ENCODE peak calls at places on chromosomes 1 and 21, in nine cellular contexts. One of them, this sample, is unnamed. For H3K4me1 and H3K27me3, the result is how much of the 10 kb centered on the place peaks cover.

GRCh38 chr21:34808569-34809204 is 139.9 kb downstream of the CLIC6 start:
- DNase-seq in pancreas: no peak
- DNase-seq in body of pancreas: no peak
- DNase-seq in left lung: no peak
- DNase-seq in HCT116: no peak
- DNase-seq in heart left ventricle: no peak
- DNase-seq in fibroblast of lung: peak
- DNase-seq in left ventricle myocardium inferior: no peak
- DNase-seq in mammary epithelial cell: peak
- DNase-seq in this sample: no peak

GRCh38 chr1:183568176-183569041 is 21.9 kb downstream of the NCF2 start:
- DNase-seq in pancreas: no peak
- DNase-seq in body of pancreas: no peak
- DNase-seq in left lung: peak
- DNase-seq in HCT116: no peak
- DNase-seq in heart left ventricle: peak
- DNase-seq in fibroblast of lung: no peak
- DNase-seq in left ventricle myocardium inferior: no peak
- DNase-seq in mammary epithelial cell: no peak
- DNase-seq in this sample: peak

GRCh38 chr1:44707959-44708831 is 22.8 kb downstream of the RNU5D-1 start:
- DNase-seq in pancreas: no peak
- DNase-seq in body of pancreas: peak
- DNase-seq in left lung: no peak
- DNase-seq in HCT116: peak
- DNase-seq in heart left ventricle: no peak
- DNase-seq in fibroblast of lung: peak
- DNase-seq in left ventricle myocardium inferior: no peak
- DNase-seq in mammary epithelial cell: peak
- DNase-seq in this sample: no peak

GRCh38 chr1:157948547-157949152 is 44.8 kb upstream of the KIRREL1 start:
- DNase-seq in pancreas: no peak
- DNase-seq in body of pancreas: no peak
- DNase-seq in left lung: no peak
- DNase-seq in HCT116: peak
- DNase-seq in heart left ventricle: peak
- DNase-seq in fibroblast of lung: peak
- DNase-seq in left ventricle myocardium inferior: peak
- DNase-seq in mammary epithelial cell: peak
- DNase-seq in this sample: no peak

GRCh38 chr1:112450773-112451172 is 54.8 kb downstream of the CTTNBP2NL start:
- DNase-seq in pancreas: no peak
- DNase-seq in body of pancreas: no peak
- DNase-seq in left lung: no peak
- DNase-seq in HCT116: no peak
- DNase-seq in heart left ventricle: no peak
- DNase-seq in fibroblast of lung: no peak
- DNase-seq in left ventricle myocardium inferior: no peak
- DNase-seq in mammary epithelial cell: no peak
- DNase-seq in this sample: no peak

GRCh38 chr1:175742790-175743459 is 470 bp downstream of the TNR start:
- DNase-seq in pancreas: no peak
- DNase-seq in body of pancreas: no peak
- DNase-seq in left lung: no peak
- DNase-seq in HCT116: no peak
- DNase-seq in heart left ventricle: no peak
- DNase-seq in fibroblast of lung: peak
- DNase-seq in left ventricle myocardium inferior: no peak
- DNase-seq in mammary epithelial cell: peak
- DNase-seq in this sample: no peak

GRCh38 chr1:15730936-15731335 is 5.1 kb upstream of the SLC25A34 start:
- DNase-seq in pancreas: no peak
- DNase-seq in body of pancreas: no peak
- DNase-seq in left lung: no peak
- DNase-seq in HCT116: no peak
- DNase-seq in heart left ventricle: no peak
- DNase-seq in fibroblast of lung: no peak
- DNase-seq in left ventricle myocardium inferior: no peak
- DNase-seq in mammary epithelial cell: no peak
- DNase-seq in this sample: no peak

GRCh38 chr1:151158751-151159251 is 2.4 kb downstream of the TNFAIP8L2 start:
- DNase-seq in pancreas: no peak
- DNase-seq in body of pancreas: no peak
- DNase-seq in left lung: peak
- DNase-seq in HCT116: no peak
- DNase-seq in heart left ventricle: no peak
- DNase-seq in fibroblast of lung: no peak
- DNase-seq in left ventricle myocardium inferior: no peak
- DNase-seq in mammary epithelial cell: no peak
- DNase-seq in this sample: no peak

DNA sequence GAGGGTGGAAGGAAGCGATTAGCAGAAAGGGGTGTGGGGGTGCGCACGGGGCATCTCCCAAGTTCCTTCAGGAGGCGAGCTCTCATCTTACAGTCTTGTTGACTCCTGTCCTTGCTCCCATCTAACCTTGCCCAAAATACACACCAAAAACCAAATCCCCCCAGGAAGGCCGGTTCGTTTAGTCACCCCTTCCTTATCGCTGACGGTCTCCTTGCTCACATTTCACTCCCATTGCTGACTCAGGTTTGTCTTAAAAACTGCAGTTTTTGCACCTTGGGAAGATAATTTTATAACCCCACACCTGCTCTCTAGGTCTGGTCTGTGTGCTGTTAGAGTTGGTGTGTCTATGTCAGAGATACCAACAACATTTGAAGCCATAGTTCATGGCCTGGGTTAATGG is 68.1 kb upstream of the F3 start:
- DNase-seq in pancreas: no peak
- DNase-seq in body of pancreas: no peak
- DNase-seq in left lung: no peak
- DNase-seq in HCT116: no peak
- DNase-seq in heart left ventricle: no peak
- DNase-seq in fibroblast of lung: no peak
- DNase-seq in left ventricle myocardium inferior: no peak
- DNase-seq in mammary epithelial cell: no peak
- DNase-seq in this sample: no peak
- H3K4me1 ChIP-seq in pancreas: under half
- H3K4me1 ChIP-seq in body of pancreas: half or more
- H3K4me1 ChIP-seq in left lung: under half
- H3K4me1 ChIP-seq in HCT116: half or more
- H3K4me1 ChIP-seq in heart left ventricle: under half
- H3K4me1 ChIP-seq in fibroblast of lung: under half
- H3K4me1 ChIP-seq in left ventricle myocardium inferior: under half
- H3K4me1 ChIP-seq in mammary epithelial cell: under half
- H3K4me1 ChIP-seq in this sample: under half

DNA sequence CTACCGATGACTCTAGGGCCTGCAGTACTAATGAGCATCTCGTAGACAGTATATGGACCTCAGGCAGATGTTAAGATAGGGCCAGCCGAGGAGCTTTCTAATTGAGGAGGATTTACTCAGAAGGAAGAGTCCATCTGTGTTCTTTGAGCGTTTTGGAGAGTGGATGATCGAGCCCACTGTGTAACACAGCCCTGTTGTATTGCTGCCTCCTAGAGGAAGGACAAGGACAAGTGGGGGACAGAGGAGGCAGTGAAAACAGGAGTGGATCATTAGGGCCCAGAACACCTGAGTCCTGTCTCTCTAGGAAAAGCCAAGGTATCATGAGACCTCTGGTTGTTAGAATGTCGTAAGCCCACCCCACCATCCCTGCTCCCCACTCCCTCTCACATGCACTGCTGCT is 62.9 kb downstream of the TBX19 start:
- DNase-seq in pancreas: no peak
- DNase-seq in body of pancreas: no peak
- DNase-seq in left lung: no peak
- DNase-seq in HCT116: no peak
- DNase-seq in heart left ventricle: no peak
- DNase-seq in fibroblast of lung: no peak
- DNase-seq in left ventricle myocardium inferior: no peak
- DNase-seq in mammary epithelial cell: no peak
- DNase-seq in this sample: no peak
- H3K27ac ChIP-seq in pancreas: no peak
- H3K27ac ChIP-seq in body of pancreas: no peak
- H3K27ac ChIP-seq in left lung: no peak
- H3K27ac ChIP-seq in HCT116: peak
- H3K27ac ChIP-seq in heart left ventricle: no peak
- H3K27ac ChIP-seq in fibroblast of lung: no peak
- H3K27ac ChIP-seq in left ventricle myocardium inferior: no peak
- H3K27ac ChIP-seq in mammary epithelial cell: no peak
- H3K27ac ChIP-seq in this sample: no peak

DNA sequence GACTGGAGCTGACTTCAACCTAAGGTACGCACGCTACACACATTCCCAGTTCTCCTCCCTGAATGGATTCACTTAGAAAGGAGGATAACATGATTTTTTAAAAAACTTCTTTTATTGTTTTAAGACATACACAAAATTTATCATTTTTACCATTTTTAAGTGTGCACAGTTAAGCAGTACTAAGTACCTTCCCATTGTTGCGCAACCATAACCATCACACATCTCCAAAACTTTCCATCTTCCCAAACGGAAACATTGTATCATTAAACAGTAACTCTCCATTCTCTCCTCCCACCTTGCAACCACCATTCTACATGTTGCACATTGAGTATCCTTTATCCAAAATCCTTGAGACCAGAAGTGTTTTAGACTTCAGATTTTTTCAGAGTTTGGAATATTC is 36.2 kb upstream of the SEC16B start:
- DNase-seq in pancreas: no peak
- DNase-seq in body of pancreas: no peak
- DNase-seq in left lung: no peak
- DNase-seq in HCT116: no peak
- DNase-seq in heart left ventricle: no peak
- DNase-seq in fibroblast of lung: no peak
- DNase-seq in left ventricle myocardium inferior: no peak
- DNase-seq in mammary epithelial cell: no peak
- DNase-seq in this sample: no peak
- H3K27me3 ChIP-seq in pancreas: under half
- H3K27me3 ChIP-seq in body of pancreas: under half
- H3K27me3 ChIP-seq in left lung: under half
- H3K27me3 ChIP-seq in HCT116: under half
- H3K27me3 ChIP-seq in heart left ventricle: under half
- H3K27me3 ChIP-seq in fibroblast of lung: under half
- H3K27me3 ChIP-seq in left ventricle myocardium inferior: under half
- H3K27me3 ChIP-seq in mammary epithelial cell: under half
- H3K27me3 ChIP-seq in this sample: under half

GRCh38 chr1:59549067-59549837 is 252.4 kb downstream of the FGGY start:
- DNase-seq in pancreas: no peak
- DNase-seq in body of pancreas: no peak
- DNase-seq in left lung: no peak
- DNase-seq in HCT116: no peak
- DNase-seq in heart left ventricle: no peak
- DNase-seq in fibroblast of lung: no peak
- DNase-seq in left ventricle myocardium inferior: no peak
- DNase-seq in mammary epithelial cell: no peak
- DNase-seq in this sample: no peak
- H3K4me1 ChIP-seq in pancreas: under half
- H3K4me1 ChIP-seq in body of pancreas: half or more
- H3K4me1 ChIP-seq in left lung: under half
- H3K4me1 ChIP-seq in HCT116: under half
- H3K4me1 ChIP-seq in heart left ventricle: under half
- H3K4me1 ChIP-seq in fibroblast of lung: under half
- H3K4me1 ChIP-seq in left ventricle myocardium inferior: under half
- H3K4me1 ChIP-seq in mammary epithelial cell: under half
- H3K4me1 ChIP-seq in this sample: under half

GRCh38 chr1:170071378-170071777 is 3.1 kb downstream of the KIFAP3 start:
- DNase-seq in pancreas: no peak
- DNase-seq in body of pancreas: no peak
- DNase-seq in left lung: no peak
- DNase-seq in HCT116: no peak
- DNase-seq in heart left ventricle: no peak
- DNase-seq in fibroblast of lung: no peak
- DNase-seq in left ventricle myocardium inferior: no peak
- DNase-seq in mammary epithelial cell: no peak
- DNase-seq in this sample: no peak
- H3K27ac ChIP-seq in pancreas: no peak
- H3K27ac ChIP-seq in body of pancreas: no peak
- H3K27ac ChIP-seq in left lung: no peak
- H3K27ac ChIP-seq in HCT116: no peak
- H3K27ac ChIP-seq in heart left ventricle: no peak
- H3K27ac ChIP-seq in fibroblast of lung: no peak
- H3K27ac ChIP-seq in left ventricle myocardium inferior: no peak
- H3K27ac ChIP-seq in mammary epithelial cell: no peak
- H3K27ac ChIP-seq in this sample: no peak

GRCh38 chr21:39107739-39108138 is 75.5 kb downstream of the PSMG1 start:
- DNase-seq in pancreas: no peak
- DNase-seq in body of pancreas: no peak
- DNase-seq in left lung: no peak
- DNase-seq in HCT116: no peak
- DNase-seq in heart left ventricle: no peak
- DNase-seq in fibroblast of lung: no peak
- DNase-seq in left ventricle myocardium inferior: no peak
- DNase-seq in mammary epithelial cell: no peak
- DNase-seq in this sample: no peak

GRCh38 chr21:39105341-39105765 is 77.9 kb downstream of the PSMG1 start:
- DNase-seq in pancreas: no peak
- DNase-seq in body of pancreas: no peak
- DNase-seq in left lung: no peak
- DNase-seq in HCT116: no peak
- DNase-seq in heart left ventricle: no peak
- DNase-seq in fibroblast of lung: peak
- DNase-seq in left ventricle myocardium inferior: no peak
- DNase-seq in mammary epithelial cell: no peak
- DNase-seq in this sample: no peak

GRCh38 chr21:39108291-39109162 is 74.7 kb downstream of the PSMG1 start:
- DNase-seq in pancreas: no peak
- DNase-seq in body of pancreas: no peak
- DNase-seq in left lung: no peak
- DNase-seq in HCT116: no peak
- DNase-seq in heart left ventricle: no peak
- DNase-seq in fibroblast of lung: no peak
- DNase-seq in left ventricle myocardium inferior: no peak
- DNase-seq in mammary epithelial cell: no peak
- DNase-seq in this sample: no peak

GRCh38 chr21:39105836-39106235 is 77.4 kb downstream of the PSMG1 start:
- DNase-seq in pancreas: no peak
- DNase-seq in body of pancreas: no peak
- DNase-seq in left lung: no peak
- DNase-seq in HCT116: no peak
- DNase-seq in heart left ventricle: no peak
- DNase-seq in fibroblast of lung: no peak
- DNase-seq in left ventricle myocardium inferior: no peak
- DNase-seq in mammary epithelial cell: no peak
- DNase-seq in this sample: no peak

DNA sequence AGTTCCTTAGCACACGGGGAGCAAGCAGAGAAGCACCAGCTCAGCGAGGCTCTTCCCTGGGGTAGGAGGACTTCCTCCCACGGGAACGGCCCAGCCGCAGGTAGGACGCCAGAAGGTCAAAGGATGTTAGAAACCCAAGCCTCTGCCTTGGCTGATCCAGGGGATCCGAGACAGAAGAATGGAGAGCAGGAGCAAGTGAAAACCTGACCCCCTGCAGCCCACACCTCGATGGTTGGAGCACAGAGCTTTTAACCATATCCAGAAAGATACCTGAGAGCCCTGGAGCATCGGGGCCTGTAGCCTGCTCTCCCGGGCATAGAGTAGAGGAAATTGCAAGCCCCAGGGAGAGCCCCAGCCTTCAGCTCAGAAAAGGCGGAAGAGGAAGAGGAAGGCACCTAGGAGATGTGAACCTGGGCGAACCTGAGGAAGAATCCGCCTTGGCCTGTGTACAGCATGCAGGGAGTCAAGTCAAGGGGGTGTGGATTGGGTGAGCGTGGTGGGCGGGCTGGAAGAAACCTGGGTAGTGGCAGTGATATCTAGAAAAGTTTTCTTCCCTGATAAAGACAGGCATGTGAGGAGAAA is 76.3 kb downstream of the PSMG1 start:
- DNase-seq in pancreas: no peak
- DNase-seq in body of pancreas: no peak
- DNase-seq in left lung: no peak
- DNase-seq in HCT116: no peak
- DNase-seq in heart left ventricle: no peak
- DNase-seq in fibroblast of lung: no peak
- DNase-seq in left ventricle myocardium inferior: no peak
- DNase-seq in mammary epithelial cell: no peak
- DNase-seq in this sample: no peak
- H3K27me3 ChIP-seq in pancreas: under half
- H3K27me3 ChIP-seq in body of pancreas: under half
- H3K27me3 ChIP-seq in left lung: under half
- H3K27me3 ChIP-seq in HCT116: under half
- H3K27me3 ChIP-seq in heart left ventricle: under half
- H3K27me3 ChIP-seq in fibroblast of lung: under half
- H3K27me3 ChIP-seq in left ventricle myocardium inferior: under half
- H3K27me3 ChIP-seq in mammary epithelial cell: under half
- H3K27me3 ChIP-seq in this sample: under half

This sample was measured in aorta.